ENCODE peak calls at places on chromosomes 12 and 14, in eight cellular contexts. J, V, I, Z, N, Q, L and W are unnamed samples.

GRCh38 chr12:133058203-133059125 is 21.2 kb downstream of the ZNF84 start:
- DNase-seq in J (no peak), V (no peak), I (no peak), Z (no peak), N (no peak), Q (no peak), L (no peak), W (no peak)

GRCh38 chr14:36520601-36521525 is 831 bp upstream of the NKX2-1 start:
- DNase-seq in J (no peak), V (no peak), I (peak; percentile 14), Z (peak; percentile 65), N (peak; percentile 53), Q (no peak), L (peak; percentile 54), W (peak; percentile 72)

GRCh38 chr14:69643430-69644200 is 32.2 kb downstream of the SUSD6 start:
- DNase-seq in J (peak; percentile 90), V (no peak), I (peak; percentile 77), Z (no peak), N (peak; percentile 99), Q (peak; percentile 51), L (no peak), W (peak; percentile 93)

GRCh38 chr14:70644016-70644415 is 2.3 kb downstream of the TTC9 start:
- DNase-seq in J (no peak), V (no peak), I (no peak), Z (no peak), N (no peak), Q (no peak), L (no peak), W (no peak)

GRCh38 chr14:57487771-57488170 is 5.9 kb downstream of the CCDC198 start:
- DNase-seq in J (no peak), V (no peak), I (peak; percentile 23), Z (no peak), N (no peak), Q (no peak), L (no peak), W (no peak)

GRCh38 chr12:10067259-10067658 is 31.5 kb downstream of the CLEC1A start:
- DNase-seq in J (no peak), V (no peak), I (no peak), Z (peak; percentile 48), N (no peak), Q (no peak), L (no peak), W (no peak)

GRCh38 chr12:102992297-102992696 is 34.8 kb downstream of the ASCL1 start:
- DNase-seq in J (no peak), V (no peak), I (no peak), Z (no peak), N (peak; percentile 2), Q (no peak), L (no peak), W (no peak)

GRCh38 chr14:70140614-70141013 is 48.1 kb downstream of the SLC8A3 start:
- DNase-seq in J (no peak), V (no peak), I (no peak), Z (no peak), N (no peak), Q (no peak), L (no peak), W (no peak)

GRCh38 chr14:20486700-20487401 is 17.6 kb downstream of the PNP start:
- DNase-seq in J (no peak), V (no peak), I (no peak), Z (no peak), N (no peak), Q (no peak), L (no peak), W (no peak)

GRCh38 chr12:104763163-104763805 is 194.8 kb downstream of the SLC41A2 start:
- DNase-seq in J (no peak), V (no peak), I (no peak), Z (no peak), N (peak; percentile 57), Q (no peak), L (no peak), W (no peak)

GRCh38 chr14:24366664-24367505 is 1.1 kb upstream of the NFATC4 start:
- DNase-seq in J (peak; percentile 93), V (peak; percentile 97), I (peak; percentile 97), Z (peak; percentile 82), N (peak; percentile 99), Q (no peak), L (peak; percentile 92), W (peak; percentile 86)

GRCh38 chr14:57987596-57988300 is 121.9 kb upstream of the SLC35F4 start:
- DNase-seq in J (no peak), V (no peak), I (no peak), Z (no peak), N (peak; percentile 40), Q (no peak), L (no peak), W (no peak)

GRCh38 chr12:6852651-6853354 is 853 bp downstream of the USP5 start:
- DNase-seq in J (peak; percentile 66), V (peak; percentile 72), I (peak; percentile 79), Z (no peak), N (peak; percentile 90), Q (peak; percentile 63), L (no peak), W (peak; percentile 37)

GRCh38 chr12:100718212-100718611 is 76.4 kb upstream of the ANO4 start:
- DNase-seq in J (no peak), V (no peak), I (peak; percentile 3), Z (peak; percentile 55), N (no peak), Q (no peak), L (no peak), W (no peak)

GRCh38 chr12:54161481-54162437 is 27.0 kb downstream of the SMUG1 start:
- DNase-seq in J (no peak), V (no peak), I (no peak), Z (no peak), N (no peak), Q (no peak), L (no peak), W (no peak)

GRCh38 chr12:20370001-20370381 is 1.7 kb downstream of the PDE3A start:
- DNase-seq in J (peak; percentile 51), V (no peak), I (peak; percentile 32), Z (no peak), N (no peak), Q (no peak), L (no peak), W (no peak)

GRCh38 chr14:99971929-99972747 is 93.1 kb upstream of the EVL start:
- DNase-seq in J (no peak), V (no peak), I (peak; percentile 6), Z (no peak), N (no peak), Q (no peak), L (no peak), W (no peak)

GRCh38 chr12:57258977-57259970 is 8.3 kb upstream of the STAC3 start:
- DNase-seq in J (no peak), V (no peak), I (no peak), Z (no peak), N (no peak), Q (no peak), L (no peak), W (no peak)

GRCh38 chr12:38930994-38931393 is 25.6 kb upstream of the CPNE8 start:
- DNase-seq in J (no peak), V (no peak), I (no peak), Z (no peak), N (peak; percentile 58), Q (no peak), L (no peak), W (no peak)

GRCh38 chr12:50246873-50247612 is 36.3 kb downstream of the LIMA1 start:
- DNase-seq in J (peak; percentile 94), V (peak; percentile 68), I (peak; percentile 97), Z (no peak), N (peak; percentile 95), Q (peak; percentile 2), L (peak; percentile 40), W (peak; percentile 99)

GRCh38 chr12:66144796-66145754 is 14.5 kb upstream of the LLPH start:
- DNase-seq in J (peak; percentile 50), V (peak; percentile 55), I (peak; percentile 67), Z (peak; percentile 22), N (peak; percentile 86), Q (no peak), L (peak; percentile 63), W (peak; percentile 82)

GRCh38 chr12:102430661-102431060 is 49.7 kb downstream of the IGF1 start:
- DNase-seq in J (no peak), V (no peak), I (no peak), Z (no peak), N (no peak), Q (no peak), L (no peak), W (no peak)

GRCh38 chr14:104932676-104933631 is 8.3 kb downstream of the PLD4 start:
- DNase-seq in J (peak; percentile 64), V (peak; percentile 69), I (peak; percentile 66), Z (peak; percentile 80), N (peak; percentile 69), Q (peak; percentile 78), L (peak; percentile 71), W (peak; percentile 79)